ENCODE peak calls at places on chromosomes 2 and 18, in seven cellular contexts. Q is trophoblast cell, C is H9, T is mesenchymal stem cell, R is neuronal stem cell, N is mesendoderm, L is H1. E is an unnamed sample.

GRCh38 chr2:138922973-138923563 is 142.9 kb upstream of the NXPH2 start:
- DNase-seq in Q (no peak), C (no peak), T (peak; percentile 38), R (no peak), N (peak; percentile 31), L (no peak), E (no peak)

GRCh38 chr2:107364361-107364950 is 462.2 kb upstream of the RGPD4 start:
- DNase-seq in Q (no peak), C (no peak), T (no peak), R (no peak), N (no peak), L (no peak), E (no peak)

GRCh38 chr2:166229678-166230023 is 101.8 kb upstream of the SCN1A start:
- DNase-seq in Q (no peak), C (no peak), T (no peak), R (no peak), N (no peak), L (no peak), E (no peak)

GRCh38 chr18:62521588-62521987 is 1.2 kb upstream of the ZCCHC2 start:
- DNase-seq in Q (no peak), C (no peak), T (peak; percentile 49), R (no peak), N (no peak), L (no peak), E (no peak)

GRCh38 chr18:48529796-48530195 is 9.0 kb upstream of the CTIF start:
- DNase-seq in Q (peak; percentile 71), C (peak; percentile 15), T (peak; percentile 77), R (no peak), N (peak; percentile 82), L (no peak), E (peak; percentile 77)

GRCh38 chr2:172234716-172235661 is 132.3 kb upstream of the DLX2 start:
- DNase-seq in Q (no peak), C (peak; percentile 83), T (no peak), R (peak; percentile 43), N (peak; percentile 90), L (no peak), E (no peak)

GRCh38 chr2:197514754-197515153 is 1.1 kb upstream of the MOB4 start:
- DNase-seq in Q (no peak), C (no peak), T (peak; percentile 28), R (no peak), N (peak; percentile 39), L (no peak), E (no peak)

GRCh38 chr2:129233166-129233565 is 746.3 kb upstream of the RAB6C start:
- DNase-seq in Q (no peak), C (no peak), T (no peak), R (no peak), N (no peak), L (no peak), E (no peak)

GRCh38 chr2:24642351-24642750 is 150.8 kb downstream of the PTRHD1 start:
- DNase-seq in Q (no peak), C (no peak), T (no peak), R (no peak), N (no peak), L (no peak), E (no peak)

GRCh38 chr2:43438858-43439655 is 156.8 kb downstream of the THADA start:
- DNase-seq in Q (peak; percentile 22), C (no peak), T (peak; percentile 78), R (no peak), N (no peak), L (no peak), E (peak; percentile 36)

GRCh38 chr2:1835581-1836201 is 91.4 kb upstream of the PXDN start:
- DNase-seq in Q (peak; percentile 97), C (no peak), T (no peak), R (no peak), N (peak; percentile 30), L (no peak), E (no peak)

GRCh38 chr2:55038428-55038827 is 11.8 kb downstream of the RTN4 start:
- DNase-seq in Q (no peak), C (no peak), T (no peak), R (no peak), N (no peak), L (no peak), E (no peak)

GRCh38 chr2:54387592-54387991 is 68.5 kb upstream of the SPTBN1 start:
- DNase-seq in Q (no peak), C (no peak), T (no peak), R (no peak), N (no peak), L (no peak), E (no peak)

GRCh38 chr2:10775036-10775780 is 37.4 kb downstream of the PDIA6 start:
- DNase-seq in Q (peak; percentile 59), C (no peak), T (no peak), R (no peak), N (peak; percentile 51), L (no peak), E (no peak)

GRCh38 chr2:182186132-182186735 is 200.6 kb downstream of the PPP1R1C start:
- DNase-seq in Q (no peak), C (no peak), T (peak; percentile 60), R (peak; percentile 33), N (peak; percentile 21), L (no peak), E (peak; percentile 34)

GRCh38 chr2:48194641-48195040 is 288.3 kb upstream of the FBXO11 start:
- DNase-seq in Q (no peak), C (no peak), T (no peak), R (no peak), N (no peak), L (no peak), E (no peak)

GRCh38 chr2:98901702-98902101 is 34.3 kb downstream of the CRACDL start:
- DNase-seq in Q (no peak), C (no peak), T (no peak), R (no peak), N (no peak), L (no peak), E (no peak)

GRCh38 chr2:216632952-216633615 is at the start of gene IGFBP2:
- DNase-seq in Q (no peak), C (peak; percentile 87), T (peak; percentile 52), R (peak; percentile 85), N (peak; percentile 93), L (no peak), E (peak; percentile 40)

GRCh38 chr2:9327873-9328352 is 95.4 kb downstream of the ITGB1BP1 start:
- DNase-seq in Q (no peak), C (no peak), T (peak; percentile 93), R (no peak), N (no peak), L (no peak), E (peak; percentile 54)

GRCh38 chr2:137842952-137843351 is 121.3 kb upstream of the HNMT start:
- DNase-seq in Q (no peak), C (no peak), T (no peak), R (no peak), N (no peak), L (no peak), E (no peak)

GRCh38 chr18:702957-703659 is 9.3 kb downstream of the ENOSF1 start:
- DNase-seq in Q (no peak), C (no peak), T (peak; percentile 97), R (no peak), N (no peak), L (no peak), E (peak; percentile 91)

GRCh38 chr18:13380671-13381070 is 162.1 kb downstream of the LDLRAD4 start:
- DNase-seq in Q (no peak), C (no peak), T (no peak), R (no peak), N (no peak), L (no peak), E (no peak)

GRCh38 chr18:13570856-13571495 is 155.4 kb downstream of the FAM210A start:
- DNase-seq in Q (no peak), C (no peak), T (no peak), R (no peak), N (no peak), L (no peak), E (peak; percentile 7)

GRCh38 chr2:179412116-179412515 is 147.5 kb upstream of the SESTD1 start:
- DNase-seq in Q (no peak), C (no peak), T (no peak), R (no peak), N (peak; percentile 26), L (no peak), E (peak; percentile 51)

GRCh38 chr2:62654423-62654791 is 51.1 kb upstream of the EHBP1 start:
- DNase-seq in Q (no peak), C (no peak), T (no peak), R (no peak), N (no peak), L (no peak), E (no peak)

GRCh38 chr2:11498543-11499034 is 32.6 kb upstream of the E2F6 start:
- DNase-seq in Q (no peak), C (no peak), T (no peak), R (no peak), N (no peak), L (no peak), E (no peak)

GRCh38 chr2:7881038-7881437 is 800.8 kb upstream of the ID2 start:
- DNase-seq in Q (no peak), C (no peak), T (no peak), R (no peak), N (no peak), L (no peak), E (peak; percentile 2)

DNA sequence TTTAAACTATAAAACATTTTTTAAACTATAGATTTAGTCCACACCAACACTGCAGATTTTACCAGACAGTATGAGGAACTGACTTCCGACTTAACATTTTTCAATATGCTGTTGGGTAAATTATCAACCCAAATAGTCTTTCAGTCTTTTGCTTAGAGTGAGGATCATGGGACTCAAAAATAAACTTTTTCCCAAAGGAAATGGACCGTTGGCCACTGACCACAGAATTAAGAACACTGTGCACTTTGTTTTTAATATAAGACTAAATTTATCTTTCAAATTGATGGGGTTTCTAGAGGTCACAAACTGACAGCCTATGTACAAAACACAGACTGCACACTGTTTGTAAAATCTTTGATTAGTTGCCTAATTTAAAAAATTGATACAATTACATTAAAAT is 44.9 kb downstream of the FIGN start:
- DNase-seq in Q (no peak), C (no peak), T (no peak), R (no peak), N (no peak), L (no peak), E (no peak)
- H3K18ac ChIP-seq in Q (no peak overlapping the region), C (no peak overlapping the region), T (no peak overlapping the region), R (no peak overlapping the region), N (no peak overlapping the region), L (no peak overlapping the region), E (no peak overlapping the region)

DNA sequence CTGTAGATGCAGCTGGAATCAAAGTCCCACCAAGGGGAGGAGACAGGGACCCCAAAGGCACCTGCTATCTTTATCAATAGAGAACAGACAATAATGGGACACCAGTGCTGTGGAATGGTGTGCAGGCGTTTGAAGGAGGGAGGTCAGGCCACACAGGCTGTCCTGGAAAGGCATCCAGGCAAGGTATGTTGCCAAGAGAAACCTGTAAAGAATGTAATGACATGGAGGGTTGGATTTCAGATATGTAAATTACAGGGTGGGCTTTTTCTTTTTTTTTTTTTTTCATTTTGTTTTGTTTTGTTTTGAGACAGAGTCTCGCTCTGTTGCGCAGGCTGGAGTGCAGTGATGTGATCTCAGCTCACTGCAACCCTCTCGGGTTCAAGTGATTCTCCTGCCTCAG is 9.8 kb upstream of the NMUR1 start:
- DNase-seq in Q (no peak), C (no peak), T (no peak), R (no peak), N (no peak), L (no peak), E (no peak)
- H3K18ac ChIP-seq in Q (no peak overlapping the region), C (no peak overlapping the region), T (no peak overlapping the region), R (no peak overlapping the region), N (no peak overlapping the region), L (no peak overlapping the region), E (no peak overlapping the region)

GRCh38 chr2:159562248-159562647 is 54.1 kb downstream of the BAZ2B start:
- DNase-seq in Q (no peak), C (no peak), T (peak; percentile 68), R (no peak), N (no peak), L (no peak), E (peak; percentile 47)
- H3K18ac ChIP-seq in Q (no peak overlapping the region), C (no peak overlapping the region), T (no peak overlapping the region), R (no peak overlapping the region), N (no peak overlapping the region), L (no peak overlapping the region), E (no peak overlapping the region)

GRCh38 chr2:15069149-15069548 is 436.6 kb downstream of the LRATD1 start:
- DNase-seq in Q (no peak), C (no peak), T (no peak), R (no peak), N (no peak), L (no peak), E (peak; percentile 28)
- H3K18ac ChIP-seq in Q (no peak overlapping the region), C (no peak overlapping the region), T (no peak overlapping the region), R (no peak overlapping the region), N (no peak overlapping the region), L (no peak overlapping the region), E (no peak overlapping the region)

E was measured in IMR-90.